ENCODE peak calls at places on chromosome 22, in ten cellular contexts. V is esophagus squamous epithelium, B is uterus, F is HuH-7, U is RWPE2, X is EH, R is posterior cingulate gyrus, T is T follicular helper cell, J is neural crest cell, N is ACHN. Q is an unnamed sample.

GRCh38 chr22:45240810-45241631 is at the start of gene KIAA0930:
- DNase-seq in V (no peak), B (peak), F (peak), U (peak), X (peak), R (peak), T (peak), J (peak), N (peak), Q (no peak)

GRCh38 chr22:36136475-36136874 is 24.1 kb downstream of the APOL3 start:
- DNase-seq in V (no peak), B (no peak), F (no peak), U (no peak), X (peak), R (no peak), T (no peak), J (no peak), N (peak), Q (no peak)

GRCh38 chr22:22398530-22399327 is 109.8 kb downstream of the ZNF280B start:
- DNase-seq in V (no peak), B (no peak), F (no peak), U (no peak), X (no peak), R (no peak), T (no peak), J (no peak), N (no peak), Q (no peak)

GRCh38 chr22:30232716-30233218 is 13.8 kb downstream of the LIF start:
- DNase-seq in V (no peak), B (no peak), F (no peak), U (no peak), X (no peak), R (no peak), T (no peak), J (no peak), N (no peak), Q (no peak)

GRCh38 chr22:41935015-41935908 is 8.7 kb upstream of the TNFRSF13C start:
- DNase-seq in V (no peak), B (no peak), F (no peak), U (no peak), X (no peak), R (no peak), T (no peak), J (no peak), N (no peak), Q (no peak)

GRCh38 chr22:39153220-39153860 is 860 bp upstream of the CBX7 start:
- DNase-seq in V (no peak), B (no peak), F (no peak), U (no peak), X (no peak), R (peak), T (no peak), J (no peak), N (no peak), Q (no peak)

GRCh38 chr22:22210375-22210774 is 34.2 kb upstream of the VPREB1 start:
- DNase-seq in V (no peak), B (no peak), F (no peak), U (no peak), X (peak), R (no peak), T (no peak), J (no peak), N (peak), Q (no peak)

GRCh38 chr22:50486561-50487289 is at the start of gene MIOX:
- DNase-seq in V (no peak), B (no peak), F (no peak), U (no peak), X (peak), R (no peak), T (no peak), J (no peak), N (peak), Q (no peak)

GRCh38 chr22:37173709-37174108 is 14.3 kb downstream of the C1QTNF6 start:
- DNase-seq in V (no peak), B (no peak), F (no peak), U (peak), X (no peak), R (peak), T (no peak), J (no peak), N (no peak), Q (no peak)

GRCh38 chr22:44827666-44828065 is 75.3 kb downstream of the ARHGAP8 start:
- DNase-seq in V (no peak), B (no peak), F (no peak), U (no peak), X (no peak), R (peak), T (no peak), J (no peak), N (no peak), Q (no peak)

GRCh38 chr22:42073568-42074152 is 388 bp upstream of the PHETA2 start:
- DNase-seq in V (no peak), B (no peak), F (no peak), U (no peak), X (no peak), R (no peak), T (no peak), J (no peak), N (no peak), Q (no peak)

GRCh38 chr22:22407061-22407460 is 101.5 kb downstream of the ZNF280B start:
- DNase-seq in V (no peak), B (no peak), F (no peak), U (no peak), X (no peak), R (no peak), T (no peak), J (no peak), N (no peak), Q (no peak)

GRCh38 chr22:20001082-20001638 is 15.5 kb downstream of the ARVCF start:
- DNase-seq in V (no peak), B (no peak), F (no peak), U (no peak), X (no peak), R (no peak), T (no peak), J (no peak), N (no peak), Q (no peak)

GRCh38 chr22:29344137-29344536 is 28.6 kb upstream of the RASL10A start:
- DNase-seq in V (no peak), B (peak), F (no peak), U (no peak), X (peak), R (no peak), T (no peak), J (no peak), N (peak), Q (no peak)

GRCh38 chr22:24830205-24830979 is 24.4 kb downstream of the SGSM1 start:
- DNase-seq in V (no peak), B (no peak), F (no peak), U (no peak), X (no peak), R (no peak), T (no peak), J (no peak), N (no peak), Q (no peak)

GRCh38 chr22:22195265-22196017 is 49.1 kb upstream of the VPREB1 start:
- DNase-seq in V (no peak), B (no peak), F (peak), U (no peak), X (peak), R (no peak), T (peak), J (peak), N (peak), Q (peak)

GRCh38 chr22:47549741-47550340 is 787.4 kb downstream of the TBC1D22A start:
- DNase-seq in V (no peak), B (no peak), F (no peak), U (no peak), X (no peak), R (no peak), T (no peak), J (no peak), N (no peak), Q (no peak)